ENCODE peak calls at places on chromosome 21, in four cellular contexts. W is stimulated activated CD8-positive, alpha-beta memory T cell treated with anti-CD3 and anti-CD28 coated beads, Interleukin-12 subunit alpha, Interleukin-12 subunit beta, amount 100 ng/mL, for 4 hours; C is ovary; H is midbrain. O is an unnamed sample.

GRCh38 chr21:45269861-45270260 is 17.8 kb downstream of the POFUT2 start:
- DNase-seq in H (no peak), W (no peak), C (peak), O (peak)

GRCh38 chr21:29382029-29382654 is 83.4 kb downstream of the BACH1 start:
- DNase-seq in H (no peak), C (no peak), W (no peak), O (no peak)

GRCh38 chr21:43268086-43268803 is 99.4 kb downstream of the CRYAA start:
- DNase-seq in H (no peak), C (no peak), W (no peak), O (no peak)

GRCh38 chr21:15520811-15521643 is 208.8 kb upstream of the USP25 start:
- DNase-seq in C (no peak), W (no peak), H (no peak), O (no peak)

GRCh38 chr21:32094792-32095191 is 184.1 kb downstream of the MIS18A start:
- DNase-seq in W (no peak), H (no peak), C (no peak), O (no peak)

GRCh38 chr21:25296239-25296638 is 311.0 kb downstream of the MRPL39 start:
- DNase-seq in W (no peak), H (no peak), C (no peak), O (peak)

GRCh38 chr21:42734323-42734971 is 81.0 kb downstream of the PDE9A start:
- DNase-seq in W (no peak), H (no peak), C (no peak), O (no peak)

GRCh38 chr21:45560106-45561021 is 18.1 kb upstream of the SLC19A1 start:
- DNase-seq in H (no peak), C (no peak), W (no peak), O (no peak)

GRCh38 chr21:38499296-38499695 is 1.0 kb upstream of the ERG start:
- DNase-seq in W (no peak), C (no peak), H (no peak), O (no peak)

GRCh38 chr21:44574457-44575306 is 1.2 kb downstream of the KRTAP10-4 start:
- DNase-seq in W (no peak), C (no peak), H (no peak), O (no peak)

GRCh38 chr21:37568916-37569315 is 202.3 kb downstream of the DYRK1A start:
- DNase-seq in C (no peak), W (no peak), H (no peak), O (no peak)

GRCh38 chr21:16541366-16541765 is 811.6 kb downstream of the USP25 start:
- DNase-seq in W (no peak), H (no peak), C (no peak), O (no peak)

GRCh38 chr21:36719614-36720013 is 20.7 kb downstream of the SIM2 start:
- DNase-seq in H (no peak), W (no peak), C (no peak), O (no peak)

GRCh38 chr21:30620080-30620479 is 347 bp upstream of the KRTAP20-4 start:
- DNase-seq in C (no peak), H (no peak), W (no peak), O (no peak)

GRCh38 chr21:42424848-42425602 is 21.3 kb downstream of the UBASH3A start:
- DNase-seq in W (peak), H (no peak), C (no peak), O (no peak)

O was measured in testis.